ENCODE peak calls at places on chromosomes 1 and 21, in seven cellular contexts. I, Q, X, H, S, L and M are unnamed samples.

GRCh38 chr1:19436716-19437476 is 48.4 kb downstream of the CAPZB start:
- ATAC-seq in I (no peak), Q (no peak), X (peak; percentile 21), H (no peak), S (no peak), L (no peak), M (peak; percentile 12)

GRCh38 chr1:97505816-97506215 is 415.0 kb downstream of the DPYD start:
- ATAC-seq in I (no peak), Q (no peak), X (no peak), H (no peak), S (no peak), L (no peak), M (no peak)

GRCh38 chr1:221778125-221778524 is 36.2 kb upstream of the DUSP10 start:
- ATAC-seq in I (peak; percentile 35), Q (no peak), X (no peak), H (no peak), S (peak; percentile 43), L (peak; percentile 57), M (no peak)

GRCh38 chr21:14740692-14741091 is 194.6 kb upstream of the SAMSN1 start:
- ATAC-seq in I (no peak), Q (peak; percentile 73), X (no peak), H (no peak), S (no peak), L (no peak), M (no peak)

GRCh38 chr1:178485467-178486098 is 11.2 kb downstream of the CLEC20A start:
- ATAC-seq in I (no peak), Q (no peak), X (no peak), H (no peak), S (no peak), L (no peak), M (no peak)

GRCh38 chr1:85450832-85451231 is 14.1 kb downstream of the DDAH1 start:
- ATAC-seq in I (no peak), Q (peak; percentile 54), X (no peak), H (no peak), S (no peak), L (no peak), M (no peak)

GRCh38 chr21:34511787-34512451 is at the start of gene KCNE1:
- ATAC-seq in I (no peak), Q (no peak), X (peak; percentile 74), H (no peak), S (no peak), L (peak; percentile 76), M (no peak)

GRCh38 chr1:3865606-3866160 is 8.4 kb downstream of the DFFB start:
- ATAC-seq in I (no peak), Q (no peak), X (no peak), H (no peak), S (no peak), L (no peak), M (no peak)

GRCh38 chr1:204879351-204879750 is 8.7 kb downstream of the NFASC start:
- ATAC-seq in I (no peak), Q (no peak), X (peak; percentile 56), H (no peak), S (no peak), L (no peak), M (no peak)

GRCh38 chr1:240621249-240621648 is 9.3 kb upstream of the GREM2 start:
- ATAC-seq in I (no peak), Q (no peak), X (no peak), H (no peak), S (no peak), L (no peak), M (no peak)

GRCh38 chr1:12451560-12451900 is 166.5 kb downstream of the DHRS3 start:
- ATAC-seq in I (no peak), Q (no peak), X (no peak), H (no peak), S (no peak), L (no peak), M (no peak)

GRCh38 chr1:155192346-155193274 is 15.1 kb downstream of the THBS3 start:
- ATAC-seq in I (peak; percentile 6), Q (peak; percentile 3), X (no peak), H (no peak), S (no peak), L (no peak), M (peak; percentile 7)

GRCh38 chr1:180133193-180133592 is 21.5 kb upstream of the QSOX1 start:
- ATAC-seq in I (no peak), Q (no peak), X (no peak), H (no peak), S (no peak), L (no peak), M (no peak)

GRCh38 chr1:220149742-220150141 is 55.8 kb downstream of the IARS2 start:
- ATAC-seq in I (no peak), Q (no peak), X (no peak), H (no peak), S (no peak), L (no peak), M (no peak)

GRCh38 chr1:2594001-2594640 is 7.5 kb downstream of the PRXL2B start:
- ATAC-seq in I (no peak), Q (no peak), X (peak; percentile 60), H (no peak), S (no peak), L (no peak), M (no peak)

GRCh38 chr1:54945393-54945936 is 35.0 kb upstream of the TMEM61 start:
- ATAC-seq in I (no peak), Q (peak; percentile 62), X (no peak), H (no peak), S (no peak), L (no peak), M (peak; percentile 28)

GRCh38 chr1:223835754-223836153 is 10.0 kb downstream of the TP53BP2 start:
- ATAC-seq in I (no peak), Q (no peak), X (no peak), H (no peak), S (peak; percentile 58), L (no peak), M (no peak)

GRCh38 chr1:214228976-214229375 is 52.0 kb upstream of the SMYD2 start:
- ATAC-seq in I (no peak), Q (no peak), X (peak; percentile 97), H (no peak), S (no peak), L (no peak), M (no peak)

GRCh38 chr1:226723640-226724532 is 15.2 kb downstream of the ITPKB start:
- ATAC-seq in I (peak; percentile 20), Q (peak; percentile 92), X (peak; percentile 65), H (no peak), S (peak; percentile 14), L (peak; percentile 47), M (no peak)

GRCh38 chr21:27275294-27275927 is 308.5 kb upstream of the ADAMTS5 start:
- ATAC-seq in I (no peak), Q (peak; percentile 76), X (no peak), H (no peak), S (no peak), L (no peak), M (no peak)

GRCh38 chr1:3058263-3059030 is 10.6 kb upstream of the PRDM16 start:
- ATAC-seq in I (no peak), Q (no peak), X (no peak), H (no peak), S (no peak), L (no peak), M (no peak)

GRCh38 chr1:35857830-35858229 is 25.2 kb upstream of the AGO1 start:
- ATAC-seq in I (no peak), Q (peak; percentile 55), X (no peak), H (no peak), S (no peak), L (no peak), M (no peak)

GRCh38 chr1:226649780-226650179 is 89.3 kb downstream of the ITPKB start:
- ATAC-seq in I (no peak), Q (peak; percentile 48), X (no peak), H (no peak), S (no peak), L (no peak), M (no peak)

GRCh38 chr1:58466618-58467241 is 79.8 kb downstream of the OMA1 start:
- ATAC-seq in I (no peak), Q (no peak), X (no peak), H (no peak), S (no peak), L (no peak), M (no peak)

GRCh38 chr1:107804134-107804533 is 160.8 kb downstream of the VAV3 start:
- ATAC-seq in I (peak; percentile 72), Q (no peak), X (no peak), H (peak; percentile 77), S (peak; percentile 80), L (peak; percentile 67), M (peak; percentile 71)

GRCh38 chr21:42567861-42568260 is 54.2 kb downstream of the SLC37A1 start:
- ATAC-seq in I (no peak), Q (no peak), X (no peak), H (no peak), S (no peak), L (no peak), M (no peak)

GRCh38 chr1:226722901-226723639 is 16.0 kb downstream of the ITPKB start:
- ATAC-seq in I (peak; percentile 17), Q (no peak), X (no peak), H (peak; percentile 73), S (peak; percentile 35), L (no peak), M (no peak)

GRCh38 chr1:61301824-61302652 is 219.7 kb downstream of the NFIA start:
- ATAC-seq in I (peak; percentile 20), Q (no peak), X (peak; percentile 71), H (no peak), S (no peak), L (peak; percentile 24), M (peak; percentile 87)

GRCh38 chr1:37237948-37238347 is 203.6 kb upstream of the GRIK3 start:
- ATAC-seq in I (no peak), Q (no peak), X (no peak), H (no peak), S (no peak), L (no peak), M (no peak)

GRCh38 chr1:210597555-210598134 is 268.9 kb downstream of the HHAT start:
- ATAC-seq in I (no peak), Q (peak; percentile 93), X (peak; percentile 44), H (no peak), S (no peak), L (no peak), M (peak; percentile 56)

GRCh38 chr1:24737368-24738117 is 7.7 kb upstream of the CLIC4 start:
- ATAC-seq in I (no peak), Q (no peak), X (no peak), H (no peak), S (no peak), L (no peak), M (no peak)

GRCh38 chr21:41991659-41992058 is 18.5 kb downstream of the ZBTB21 start:
- ATAC-seq in I (no peak), Q (no peak), X (no peak), H (no peak), S (no peak), L (no peak), M (no peak)

GRCh38 chr1:37464443-37464842 is 9.9 kb upstream of the ZC3H12A start:
- ATAC-seq in I (no peak), Q (no peak), X (no peak), H (no peak), S (no peak), L (no peak), M (no peak)

GRCh38 chr1:193069748-193070394 is 10.5 kb downstream of the RO60 start:
- ATAC-seq in I (peak; percentile 52), Q (no peak), X (no peak), H (peak; percentile 31), S (peak; percentile 34), L (peak; percentile 43), M (no peak)

GRCh38 chr1:204915856-204916485 is 45.3 kb downstream of the NFASC start:
- ATAC-seq in I (no peak), Q (peak; percentile 77), X (peak; percentile 95), H (no peak), S (no peak), L (no peak), M (no peak)